ENCODE peak calls at places on chromosomes 12 and 14, in six cellular contexts. C, Q, T, X, J and B are unnamed samples.

GRCh38 chr12:47249719-47250506 is 170.2 kb upstream of the AMIGO2 start:
- DNase-seq in C (no peak), Q (peak), T (no peak), X (no peak), J (no peak), B (no peak)

GRCh38 chr12:9760699-9761406 is at the start of gene CD69:
- DNase-seq in C (no peak), Q (no peak), T (no peak), X (peak), J (peak), B (no peak)

GRCh38 chr12:127054531-127054930 is 1212.4 kb upstream of the TMEM132C start:
- DNase-seq in C (no peak), Q (no peak), T (no peak), X (peak), J (no peak), B (no peak)

GRCh38 chr12:4027412-4027811 is 154.2 kb upstream of the PARP11 start:
- DNase-seq in C (no peak), Q (no peak), T (peak), X (no peak), J (peak), B (no peak)

GRCh38 chr12:110050927-110051326 is 2.6 kb upstream of the C12orf76 start:
- DNase-seq in C (no peak), Q (no peak), T (no peak), X (no peak), J (no peak), B (no peak)

GRCh38 chr14:63777024-63777423 is 49.2 kb upstream of the SGPP1 start:
- DNase-seq in C (no peak), Q (peak), T (peak), X (no peak), J (peak), B (no peak)

GRCh38 chr14:69398818-69399210 is 322 bp downstream of the SLC39A9 start:
- DNase-seq in C (no peak), Q (no peak), T (no peak), X (no peak), J (no peak), B (no peak)

GRCh38 chr14:106652494-106652893 is 1126.1 kb downstream of the TMEM121 start:
- DNase-seq in C (no peak), Q (no peak), T (no peak), X (no peak), J (no peak), B (no peak)

GRCh38 chr14:60775296-60775695 is 40.7 kb downstream of the MNAT1 start:
- DNase-seq in C (no peak), Q (no peak), T (peak), X (no peak), J (no peak), B (no peak)

GRCh38 chr12:53770281-53770680 is 18.5 kb upstream of the CISTR start:
- DNase-seq in C (no peak), Q (no peak), T (peak), X (no peak), J (peak), B (no peak)

GRCh38 chr12:575948-576612 is 87.2 kb downstream of the NINJ2 start:
- DNase-seq in C (peak), Q (peak), T (peak), X (peak), J (peak), B (peak)

GRCh38 chr14:94701854-94702370 is 68.0 kb downstream of the GSC start:
- DNase-seq in C (no peak), Q (no peak), T (no peak), X (no peak), J (no peak), B (no peak)

GRCh38 chr12:29662737-29663323 is 120.9 kb downstream of the TMTC1 start:
- DNase-seq in C (no peak), Q (no peak), T (no peak), X (no peak), J (no peak), B (no peak)
- H2AK5ac ChIP-seq in C (no peak), Q (no peak), T (no peak), X (no peak), J (no peak), B (no peak)

DNA sequence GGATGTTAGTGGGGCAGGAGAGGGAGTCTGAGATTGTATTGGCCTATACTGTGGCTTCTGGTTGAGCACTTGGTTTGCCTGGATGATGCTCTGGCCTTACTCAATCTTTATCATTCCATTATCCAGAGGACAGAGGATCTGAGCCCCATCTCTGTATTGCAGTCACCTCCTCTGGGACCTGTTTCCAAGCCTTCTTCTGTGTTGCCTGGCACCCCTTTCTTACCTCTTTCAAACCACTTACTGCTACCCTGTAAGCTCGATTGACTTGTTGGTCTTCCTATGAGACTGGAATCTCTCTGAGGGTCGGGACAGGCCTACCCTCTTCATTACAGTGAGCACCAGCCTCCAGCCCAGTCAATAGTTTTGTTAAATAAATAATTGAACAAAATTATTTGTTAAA is 3.0 kb upstream of the FOS start:
- DNase-seq in C (no peak), Q (no peak), T (no peak), X (no peak), J (no peak), B (no peak)
- H3K9ac ChIP-seq in C (no peak), Q (no peak), T (no peak), X (no peak), J (no peak), B (no peak)

GRCh38 chr14:104734601-104734990 is 10.6 kb downstream of the ADSS1 start:
- DNase-seq in C (no peak), Q (no peak), T (no peak), X (no peak), J (no peak), B (no peak)

GRCh38 chr14:104734991-104735779 is 11.2 kb downstream of the ADSS1 start:
- DNase-seq in C (no peak), Q (no peak), T (no peak), X (no peak), J (no peak), B (no peak)

GRCh38 chr14:104738375-104739019 is 14.4 kb upstream of the SIVA1 start:
- DNase-seq in C (no peak), Q (no peak), T (no peak), X (no peak), J (no peak), B (no peak)

GRCh38 chr14:104734051-104734587 is 10.1 kb downstream of the ADSS1 start:
- DNase-seq in C (no peak), Q (no peak), T (no peak), X (no peak), J (no peak), B (no peak)

GRCh38 chr14:104735830-104736642 is 12.0 kb downstream of the ADSS1 start:
- DNase-seq in C (no peak), Q (no peak), T (peak), X (no peak), J (peak), B (no peak)
- H3K4me3 ChIP-seq in C (no peak), Q (no peak), T (no peak), X (no peak), J (no peak), B (no peak)

DNA sequence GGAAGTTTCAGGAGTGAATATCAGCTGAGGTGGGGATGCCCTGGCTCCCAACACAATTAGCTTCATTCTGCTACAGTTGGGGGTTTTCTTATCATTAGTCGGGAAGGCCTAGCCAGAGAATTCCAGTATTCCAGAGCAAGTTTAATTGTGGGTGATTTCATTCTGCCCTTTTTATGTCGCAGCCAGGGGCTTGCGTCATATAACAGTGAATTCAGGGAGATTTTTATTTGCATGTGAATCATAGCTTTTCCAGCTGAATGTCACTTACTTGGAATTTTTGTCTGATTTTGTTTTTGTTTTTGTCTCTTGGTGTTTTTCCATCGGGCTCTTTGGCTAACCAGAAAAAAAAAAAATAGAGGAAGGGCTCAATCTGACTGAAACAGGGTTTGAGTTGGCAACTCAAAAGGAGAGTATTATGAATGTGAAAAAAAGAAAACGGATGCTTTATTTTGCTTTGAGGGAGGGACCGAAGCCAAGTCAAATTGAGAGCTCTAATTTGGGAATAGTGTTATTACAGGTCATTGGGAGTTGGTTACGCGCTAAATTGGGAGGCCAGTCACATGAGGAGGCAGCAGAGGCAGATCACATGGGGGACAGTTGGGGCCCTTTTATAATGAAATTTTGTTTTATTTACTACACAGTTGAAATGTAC is 119.4 kb downstream of the SAMD4A start:
- DNase-seq in C (no peak), Q (no peak), T (peak), X (no peak), J (peak), B (no peak)
- H2AK5ac ChIP-seq in C (peak), Q (no peak), T (peak), X (no peak), J (peak), B (no peak)

GRCh38 chr14:51873221-51873893 is 12.9 kb downstream of the GNG2 start:
- DNase-seq in C (no peak), Q (peak), T (peak), X (no peak), J (peak), B (no peak)
- H3K9ac ChIP-seq in C (no peak), Q (no peak), T (no peak), X (no peak), J (peak), B (no peak)

GRCh38 chr12:75650100-75650499 is 138.7 kb upstream of the KRR1 start:
- DNase-seq in C (no peak), Q (no peak), T (no peak), X (no peak), J (no peak), B (no peak)
- H3K4me3 ChIP-seq in C (no peak), Q (no peak), T (no peak), X (no peak), J (no peak), B (no peak)